ENCODE peak calls at places on chromosomes 16 and 17, in nine cellular contexts. F, S, R, M, G, O, D, V and Y are unnamed samples.

GRCh38 chr17:82399030-82399429 is 19.1 kb upstream of the HEXD start:
- DNase-seq in R (no peak), D (peak), S (no peak), F (no peak), V (no peak), M (no peak), G (no peak), O (no peak), Y (no peak)

GRCh38 chr17:18033442-18034099 is 5.4 kb downstream of the ATPAF2 start:
- DNase-seq in V (no peak), M (peak), D (peak), F (peak), S (peak), R (peak), G (peak), O (peak), Y (peak)

GRCh38 chr17:45666046-45666600 is 118.0 kb upstream of the CRHR1 start:
- DNase-seq in O (no peak), V (no peak), D (no peak), M (no peak), R (no peak), G (no peak), F (no peak), S (no peak), Y (no peak)

GRCh38 chr16:48365601-48366164 is 19.5 kb downstream of the SIAH1 start:
- DNase-seq in R (peak), G (peak), O (peak), M (peak), D (peak), V (peak), F (peak), S (peak), Y (peak)

GRCh38 chr17:61201211-61201610 is 198.4 kb upstream of the TBX2 start:
- DNase-seq in S (no peak), G (no peak), D (no peak), M (no peak), F (peak), V (no peak), O (no peak), R (peak), Y (no peak)

GRCh38 chr17:81700353-81701287 is 2.5 kb upstream of the MRPL12 start:
- DNase-seq in G (no peak), O (no peak), D (no peak), F (no peak), M (no peak), R (no peak), V (no peak), S (no peak), Y (no peak)

GRCh38 chr16:54577566-54578180 is 291.1 kb upstream of the IRX3 start:
- DNase-seq in S (no peak), M (no peak), G (no peak), F (no peak), O (no peak), V (no peak), R (no peak), D (no peak), Y (no peak)

GRCh38 chr16:21033707-21034106 is 116.9 kb downstream of the DNAH3 start:
- DNase-seq in V (no peak), G (peak), D (no peak), M (no peak), S (no peak), O (no peak), R (no peak), F (no peak), Y (no peak)

GRCh38 chr17:29292992-29293889 is 707 bp downstream of the NUFIP2 start:
- DNase-seq in R (peak), O (peak), V (no peak), G (peak), D (peak), S (peak), M (peak), F (peak), Y (peak)

GRCh38 chr16:89565256-89565505 is 4.7 kb downstream of the RPL13 start:
- DNase-seq in R (no peak), M (no peak), F (no peak), D (no peak), O (peak), V (no peak), S (no peak), G (no peak), Y (no peak)

GRCh38 chr16:86740817-86741799 is 162.8 kb downstream of the FOXL1 start:
- DNase-seq in V (no peak), M (no peak), S (no peak), D (no peak), R (peak), O (no peak), G (peak), F (peak), Y (no peak)

GRCh38 chr17:65554568-65555223 is 6.8 kb downstream of the AXIN2 start:
- DNase-seq in R (no peak), O (peak), F (no peak), M (peak), V (no peak), G (no peak), S (no peak), D (peak), Y (no peak)

GRCh38 chr17:29918922-29919856 is 10.8 kb downstream of the SSH2 start:
- DNase-seq in R (no peak), D (no peak), V (no peak), M (no peak), S (no peak), G (no peak), F (no peak), O (no peak), Y (no peak)

GRCh38 chr17:12592941-12593340 is 72.7 kb upstream of the MYOCD start:
- DNase-seq in M (no peak), G (no peak), R (no peak), F (no peak), S (no peak), V (no peak), O (no peak), D (no peak), Y (no peak)

GRCh38 chr17:5055543-5055942 is 20.3 kb upstream of the SLC52A1 start:
- DNase-seq in V (no peak), S (no peak), F (no peak), R (no peak), G (no peak), M (no peak), O (no peak), D (no peak), Y (no peak)

GRCh38 chr17:15233022-15233805 is 31.9 kb downstream of the PMP22 start:
- DNase-seq in V (no peak), G (no peak), D (no peak), O (no peak), S (no peak), M (peak), R (peak), F (peak), Y (peak)

GRCh38 chr17:79851461-79851817 is 12.2 kb upstream of the CBX4 start:
- DNase-seq in M (peak), S (no peak), R (no peak), F (no peak), V (no peak), O (peak), G (peak), D (no peak), Y (no peak)

GRCh38 chr17:74822329-74823175 is 37.1 kb downstream of the GRIN2C start:
- DNase-seq in S (no peak), M (no peak), F (no peak), O (no peak), G (no peak), D (no peak), V (no peak), R (no peak), Y (no peak)

GRCh38 chr16:51157698-51158097 is 6.6 kb upstream of the SALL1 start:
- DNase-seq in R (no peak), G (no peak), M (no peak), V (no peak), F (no peak), S (no peak), O (no peak), D (no peak), Y (no peak)

GRCh38 chr16:68901910-68902309 is 58.6 kb downstream of the TANGO6 start:
- DNase-seq in G (no peak), R (peak), V (no peak), O (no peak), S (no peak), D (no peak), M (no peak), F (no peak), Y (no peak)

GRCh38 chr16:77211880-77212735 is 12.9 kb downstream of the SYCE1L start:
- DNase-seq in V (no peak), D (peak), F (peak), G (peak), S (peak), M (peak), R (no peak), O (peak), Y (peak)

GRCh38 chr17:76234354-76234679 is 6.0 kb downstream of the RNF157 start:
- DNase-seq in F (no peak), M (no peak), O (no peak), S (no peak), R (no peak), D (no peak), G (no peak), V (no peak), Y (no peak)

GRCh38 chr16:77744136-77744535 is 21.8 kb downstream of the NUDT7 start:
- DNase-seq in M (no peak), R (no peak), G (no peak), F (no peak), S (no peak), O (no peak), D (no peak), V (no peak), Y (no peak)

GRCh38 chr16:61654962-61655361 is 381.3 kb downstream of the CDH8 start:
- DNase-seq in D (no peak), R (no peak), V (no peak), G (no peak), M (no peak), F (no peak), S (no peak), O (no peak), Y (no peak)

GRCh38 chr16:1454561-1454960 is 10.2 kb upstream of the CCDC154 start:
- DNase-seq in O (no peak), R (no peak), F (no peak), S (no peak), D (no peak), G (no peak), M (no peak), V (no peak), Y (no peak)

GRCh38 chr17:45307290-45308015 is 9.4 kb downstream of the MAP3K14 start:
- DNase-seq in O (no peak), S (no peak), D (peak), G (peak), V (no peak), F (no peak), M (no peak), R (peak), Y (peak)

GRCh38 chr16:55825115-55825728 is 7.7 kb downstream of the CES1 start:
- DNase-seq in M (no peak), D (no peak), S (no peak), F (no peak), G (no peak), R (no peak), V (no peak), O (no peak), Y (no peak)

GRCh38 chr17:78137392-78138203 is 7.0 kb downstream of the TMC8 start:
- DNase-seq in V (no peak), D (no peak), F (no peak), R (no peak), O (peak), S (no peak), M (peak), G (no peak), Y (peak)
- TF ChIP-seq POLR2A in V (no peak), D (no peak), F (no peak), R (no peak), O (no peak), S (no peak), M (no peak), G (no peak), Y (no peak)

DNA sequence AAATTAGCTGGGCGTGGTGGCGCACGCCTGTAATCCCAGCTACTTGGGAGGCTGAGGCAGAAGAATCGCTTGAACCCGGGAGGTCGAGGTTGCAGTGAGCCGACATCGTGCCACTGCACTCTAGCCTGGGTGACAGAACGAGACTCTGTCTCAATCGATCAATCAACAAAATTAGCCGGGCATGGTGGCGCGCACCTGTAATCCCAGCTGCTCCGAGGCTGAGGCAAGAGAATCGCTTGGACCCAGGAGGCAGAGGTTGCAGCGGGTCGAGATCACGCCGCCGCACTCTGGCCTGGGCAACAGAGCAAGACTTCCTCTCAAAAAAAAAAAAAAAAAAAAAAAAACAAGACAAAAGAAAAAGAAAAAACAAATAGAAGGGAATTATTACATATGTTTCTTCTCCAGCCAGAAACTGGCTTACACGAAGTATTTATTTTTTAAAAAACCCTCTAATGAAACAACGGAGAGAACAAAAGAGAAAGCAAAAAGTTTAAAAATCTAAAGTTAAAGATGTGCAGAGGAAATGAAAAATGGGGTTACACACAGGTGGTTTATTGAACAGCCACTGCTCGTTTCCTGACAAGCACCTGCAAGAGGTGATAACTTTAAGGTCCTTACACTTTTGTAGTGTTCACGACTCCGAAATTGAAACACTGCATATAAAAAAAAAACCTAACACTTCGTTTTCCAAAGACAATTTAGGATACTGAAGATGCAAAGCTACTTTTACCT is 1.4 kb downstream of the SYNRG start:
- DNase-seq in G (no peak), F (no peak), S (peak), R (no peak), O (peak), D (no peak), V (no peak), M (no peak), Y (peak)
- TF ChIP-seq POLR2A in G (no peak), F (no peak), S (no peak), R (no peak), O (no peak), D (no peak), V (no peak), M (no peak), Y (no peak)

GRCh38 chr17:31724026-31724425 is 135.0 kb downstream of the COPRS start:
- DNase-seq in D (no peak), G (no peak), O (no peak), S (no peak), V (no peak), M (no peak), F (no peak), R (peak), Y (no peak)
- TF ChIP-seq POLR2A in D (no peak), G (no peak), O (no peak), S (no peak), V (no peak), M (no peak), F (no peak), R (no peak), Y (no peak)

GRCh38 chr17:7383742-7384488 is 3.0 kb downstream of the TNK1 start:
- DNase-seq in F (no peak), M (no peak), V (no peak), S (peak), G (no peak), O (peak), D (no peak), R (no peak), Y (peak)
- TF ChIP-seq POLR2A in F (no peak), M (no peak), V (no peak), S (no peak), G (no peak), O (no peak), D (no peak), R (no peak), Y (no peak)

GRCh38 chr16:50154369-50154947 is 1.4 kb downstream of the TENT4B start:
- DNase-seq in F (peak), V (no peak), O (peak), M (peak), S (no peak), D (no peak), G (no peak), R (no peak), Y (peak)

GRCh38 chr16:50153648-50154368 is 702 bp downstream of the TENT4B start:
- DNase-seq in G (peak), M (peak), F (peak), O (no peak), R (peak), V (no peak), D (peak), S (peak), Y (peak)

GRCh38 chr16:50151744-50152143 is 1.4 kb upstream of the TENT4B start:
- DNase-seq in R (no peak), D (no peak), F (no peak), M (no peak), S (no peak), G (no peak), V (no peak), O (no peak), Y (no peak)

GRCh38 chr16:50152386-50152806 is 710 bp upstream of the TENT4B start:
- DNase-seq in R (peak), M (peak), V (no peak), S (peak), F (no peak), G (peak), D (peak), O (peak), Y (no peak)

GRCh38 chr16:50152807-50153647 is at the start of gene TENT4B:
- DNase-seq in V (peak), D (peak), O (peak), M (peak), F (peak), S (peak), G (peak), R (peak), Y (peak)
- TF ChIP-seq POLR2A in V (peak), D (peak), O (peak), M (no peak), F (peak), S (peak), G (peak), R (peak), Y (peak)